ENCODE peak calls at places on chromosomes 11 and 22, in four cellular contexts. H is left ventricle myocardium inferior, G is skeletal muscle cell, C is choroid plexus epithelial cell. Z is an unnamed sample.

GRCh38 chr11:100716848-100717247 is 29.8 kb downstream of the ARHGAP42 start:
- DNase-seq in H (no peak), C (no peak), G (no peak), Z (no peak)

GRCh38 chr11:63854696-63855095 is 15.8 kb downstream of the MARK2 start:
- DNase-seq in C (no peak), H (no peak), G (no peak), Z (no peak)

GRCh38 chr11:15761235-15761634 is 595.1 kb downstream of the SOX6 start:
- DNase-seq in C (no peak), G (no peak), H (no peak), Z (no peak)

GRCh38 chr11:80083561-80083960 is 642.7 kb upstream of the TENM4 start:
- DNase-seq in C (no peak), G (no peak), H (no peak), Z (no peak)

GRCh38 chr11:612201-612960 is 3.4 kb downstream of the IRF7 start:
- DNase-seq in C (peak), G (no peak), H (no peak), Z (peak)

GRCh38 chr22:38943181-38943580 is 14.2 kb upstream of the APOBEC3A start:
- DNase-seq in G (no peak), C (no peak), H (no peak), Z (no peak)

GRCh38 chr11:74449369-74449931 is 17.9 kb downstream of the KCNE3 start:
- DNase-seq in G (peak), H (no peak), C (peak), Z (no peak)

GRCh38 chr11:47467372-47467771 is 18.4 kb upstream of the RAPSN start:
- DNase-seq in G (no peak), H (no peak), C (no peak), Z (peak)

GRCh38 chr22:20080445-20080775 is 369 bp downstream of the DGCR8 start:
- DNase-seq in G (no peak), C (peak), H (peak), Z (no peak)

GRCh38 chr11:28447226-28447625 is 339.0 kb downstream of the METTL15 start:
- DNase-seq in H (no peak), C (peak), G (peak), Z (no peak)

GRCh38 chr11:12865871-12866595 is 143.1 kb upstream of the RASSF10 start:
- DNase-seq in G (no peak), H (no peak), C (no peak), Z (no peak)

GRCh38 chr11:2098691-2099522 is 40.3 kb downstream of the IGF2 start:
- DNase-seq in H (no peak), C (no peak), G (no peak), Z (no peak)

GRCh38 chr11:115895594-115895993 is 391.4 kb upstream of the CADM1 start:
- DNase-seq in G (no peak), C (no peak), H (no peak), Z (no peak)

GRCh38 chr11:90332415-90332814 is 109.6 kb upstream of the CHORDC1 start:
- DNase-seq in H (no peak), C (no peak), G (no peak), Z (no peak)

GRCh38 chr11:58059011-58059358 is 28.2 kb downstream of the OR6Q1 start:
- DNase-seq in G (peak), C (peak), H (no peak), Z (no peak)

GRCh38 chr11:9273430-9274336 is 8.5 kb upstream of the DENND5A start:
- DNase-seq in H (no peak), C (peak), G (no peak), Z (no peak)

GRCh38 chr11:10315083-10315482 is 10.2 kb downstream of the ADM start:
- DNase-seq in G (no peak), H (no peak), C (no peak), Z (no peak)

GRCh38 chr11:17933710-17934109 is 79.1 kb downstream of the SERGEF start:
- DNase-seq in G (no peak), C (no peak), H (no peak), Z (no peak)

GRCh38 chr11:2378527-2379210 is 1.6 kb downstream of the CD81 start:
- DNase-seq in C (peak), H (peak), G (no peak), Z (no peak)

GRCh38 chr22:27628891-27629631 is 172.5 kb downstream of the MN1 start:
- DNase-seq in H (no peak), C (no peak), G (no peak), Z (peak)

GRCh38 chr22:31286360-31287255 is 5.7 kb downstream of the PIK3IP1 start:
- DNase-seq in H (no peak), C (peak), G (no peak), Z (no peak)

GRCh38 chr11:94376841-94377240 is 24.4 kb downstream of the GPR83 start:
- DNase-seq in H (no peak), C (no peak), G (no peak), Z (no peak)

GRCh38 chr11:13384837-13385417 is 78.1 kb downstream of the BTBD10 start:
- DNase-seq in C (peak), H (no peak), G (peak), Z (peak)

GRCh38 chr22:40322061-40322460 is 24.2 kb upstream of the ADSL start:
- DNase-seq in G (no peak), H (no peak), C (peak), Z (no peak)

GRCh38 chr11:78549624-78550409 is 24.8 kb downstream of the NARS2 start:
- DNase-seq in H (no peak), C (no peak), G (no peak), Z (no peak)

GRCh38 chr11:65366340-65366773 is 11.8 kb downstream of the TIGD3 start:
- DNase-seq in C (peak), G (peak), H (no peak), Z (peak)

GRCh38 chr11:60863550-60864521 is 3.5 kb upstream of the ZP1 start:
- DNase-seq in G (no peak), C (no peak), H (no peak), Z (no peak)

GRCh38 chr11:69834811-69835800 is 15.9 kb upstream of the FGF3 start:
- DNase-seq in G (no peak), C (no peak), H (no peak), Z (no peak)

GRCh38 chr22:31998784-31999435 is 44.2 kb upstream of the SLC5A1 start:
- DNase-seq in C (no peak), G (no peak), H (no peak), Z (no peak)

GRCh38 chr22:36411589-36412258 is 24.0 kb upstream of the MYH9 start:
- DNase-seq in G (no peak), C (no peak), H (no peak), Z (no peak)

GRCh38 chr11:4049006-4049405 is 45.6 kb upstream of the RRM1 start:
- DNase-seq in C (no peak), H (no peak), G (no peak), Z (no peak)

GRCh38 chr11:126061707-126062678 is 673 bp downstream of the CDON start:
- DNase-seq in H (peak), G (no peak), C (peak), Z (no peak)

GRCh38 chr22:33020721-33021120 is 37.5 kb downstream of the SYN3 start:
- DNase-seq in H (no peak), C (no peak), G (no peak), Z (no peak)

GRCh38 chr22:50281957-50282356 is 11.8 kb upstream of the MAPK11 start:
- DNase-seq in H (no peak), G (no peak), C (no peak), Z (no peak)

GRCh38 chr11:81165164-81165563 is 1568.5 kb downstream of the FAM181B start:
- DNase-seq in G (no peak), C (no peak), H (no peak), Z (no peak)

GRCh38 chr11:72243567-72244316 is at the start of gene PHOX2A:
- DNase-seq in H (no peak), G (no peak), C (no peak), Z (no peak)
- H3K4me3 ChIP-seq in H (peak), G (peak), C (no peak), Z (no peak)

DNA sequence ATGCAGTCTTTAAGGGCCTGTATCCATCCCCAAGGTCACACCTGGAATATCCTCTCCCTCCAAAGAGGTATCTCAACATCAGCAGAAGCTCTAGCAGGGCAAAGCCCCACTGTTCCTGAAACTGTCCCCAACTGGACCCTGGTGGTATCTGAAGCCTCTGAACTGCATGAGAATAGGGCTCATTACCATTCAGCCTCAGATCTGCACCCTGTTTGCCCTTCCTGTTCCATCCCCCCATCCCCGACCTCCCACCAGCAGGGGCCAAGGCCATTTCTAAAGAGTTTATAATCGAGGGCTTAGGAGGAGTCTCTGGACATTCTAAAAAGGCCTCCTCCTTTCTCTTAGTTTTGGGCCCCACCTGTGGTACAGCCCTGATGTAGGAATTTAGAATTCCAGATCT is 74.0 kb upstream of the THY1 start:
- DNase-seq in H (no peak), C (no peak), G (no peak), Z (no peak)
- H3K4me3 ChIP-seq in H (no peak), C (no peak), G (no peak), Z (no peak)

GRCh38 chr22:23142546-23143105 is 836 bp upstream of the RSPH14 start:
- DNase-seq in H (no peak), C (no peak), G (no peak), Z (no peak)
- H3K4me3 ChIP-seq in H (peak), C (no peak), G (no peak), Z (no peak)

GRCh38 chr22:47377926-47378560 is 615.6 kb downstream of the TBC1D22A start:
- DNase-seq in G (no peak), H (no peak), C (no peak), Z (no peak)
- H3K4me3 ChIP-seq in G (no peak), H (no peak), C (no peak), Z (no peak)

Z was measured in LNCaP clone FGC.